ENCODE peak calls at places on chromosomes 13 and 19, in eight cellular contexts. Q is fibroblast of pulmonary artery, P is uterus, L is thoracic aorta, Z is GM12865, O is A673, F is GM06990, N is foreskin fibroblast. J is an unnamed sample.

GRCh38 chr13:80599765-80600164 is 258.8 kb upstream of the SPRY2 start:
- DNase-seq in Q (no peak), P (no peak), L (no peak), Z (no peak), O (no peak), F (no peak), N (no peak), J (no peak)

GRCh38 chr13:40653558-40654318 is 12.7 kb downstream of the FOXO1 start:
- DNase-seq in Q (peak; percentile 53), P (no peak), L (no peak), Z (peak; percentile 60), O (peak; percentile 49), F (no peak), N (no peak), J (peak; percentile 28)

GRCh38 chr13:107234315-107234714 is 666.4 kb upstream of the ARGLU1 start:
- DNase-seq in Q (no peak), P (no peak), L (no peak), Z (no peak), O (no peak), F (no peak), N (no peak), J (no peak)

GRCh38 chr13:70255406-70255991 is 147.2 kb upstream of the KLHL1 start:
- DNase-seq in Q (no peak), P (no peak), L (no peak), Z (no peak), O (no peak), F (no peak), N (no peak), J (no peak)

GRCh38 chr13:41700790-41701310 is 243.5 kb downstream of the RGCC start:
- DNase-seq in Q (peak; percentile 55), P (no peak), L (no peak), Z (no peak), O (peak; percentile 86), F (no peak), N (peak; percentile 57), J (peak; percentile 86)

GRCh38 chr13:20274466-20274865 is 42.3 kb upstream of the GJB6 start:
- DNase-seq in Q (no peak), P (no peak), L (no peak), Z (no peak), O (no peak), F (no peak), N (no peak), J (no peak)

GRCh38 chr19:4324228-4324627 is 14.4 kb downstream of the STAP2 start:
- DNase-seq in Q (no peak), P (no peak), L (no peak), Z (no peak), O (no peak), F (no peak), N (no peak), J (no peak)

GRCh38 chr19:3479177-3479818 is 1.0 kb downstream of the SMIM24 start:
- DNase-seq in Q (no peak), P (no peak), L (no peak), Z (peak; percentile 64), O (peak; percentile 68), F (no peak), N (no peak), J (no peak)

GRCh38 chr13:46622918-46623256 is 69.9 kb downstream of the LRCH1 start:
- DNase-seq in Q (peak; percentile 83), P (peak; percentile 65), L (no peak), Z (no peak), O (peak; percentile 96), F (no peak), N (peak; percentile 87), J (peak; percentile 91)

GRCh38 chr19:6730153-6730804 is 7.1 kb downstream of the GPR108 start:
- DNase-seq in Q (no peak), P (peak; percentile 44), L (no peak), Z (peak; percentile 60), O (peak; percentile 62), F (no peak), N (no peak), J (no peak)

GRCh38 chr13:80945328-80945727 is 604.4 kb upstream of the SPRY2 start:
- DNase-seq in Q (no peak), P (no peak), L (no peak), Z (no peak), O (peak; percentile 45), F (no peak), N (no peak), J (no peak)

GRCh38 chr19:33718668-33719259 is 77.9 kb upstream of the KCTD15 start:
- DNase-seq in Q (no peak), P (no peak), L (no peak), Z (no peak), O (no peak), F (no peak), N (no peak), J (no peak)

GRCh38 chr19:50902640-50903039 is 8.6 kb downstream of the KLK4 start:
- DNase-seq in Q (no peak), P (no peak), L (no peak), Z (no peak), O (no peak), F (no peak), N (no peak), J (no peak)

GRCh38 chr19:13718733-13719132 is 45.6 kb upstream of the MRI1 start:
- DNase-seq in Q (peak; percentile 34), P (peak; percentile 17), L (no peak), Z (peak; percentile 17), O (peak; percentile 91), F (no peak), N (peak; percentile 75), J (peak; percentile 89)

GRCh38 chr19:29263305-29264080 is 50.5 kb upstream of the UQCRFS1 start:
- DNase-seq in Q (peak; percentile 47), P (peak; percentile 20), L (no peak), Z (peak; percentile 49), O (peak; percentile 45), F (no peak), N (peak; percentile 10), J (peak; percentile 33)

GRCh38 chr19:38734176-38734425 is 10.2 kb downstream of the CAPN12 start:
- DNase-seq in Q (no peak), P (peak; percentile 20), L (no peak), Z (no peak), O (no peak), F (no peak), N (no peak), J (no peak)

GRCh38 chr13:80939581-80939980 is 598.7 kb upstream of the SPRY2 start:
- DNase-seq in Q (no peak), P (no peak), L (no peak), Z (no peak), O (no peak), F (no peak), N (no peak), J (no peak)

DNA sequence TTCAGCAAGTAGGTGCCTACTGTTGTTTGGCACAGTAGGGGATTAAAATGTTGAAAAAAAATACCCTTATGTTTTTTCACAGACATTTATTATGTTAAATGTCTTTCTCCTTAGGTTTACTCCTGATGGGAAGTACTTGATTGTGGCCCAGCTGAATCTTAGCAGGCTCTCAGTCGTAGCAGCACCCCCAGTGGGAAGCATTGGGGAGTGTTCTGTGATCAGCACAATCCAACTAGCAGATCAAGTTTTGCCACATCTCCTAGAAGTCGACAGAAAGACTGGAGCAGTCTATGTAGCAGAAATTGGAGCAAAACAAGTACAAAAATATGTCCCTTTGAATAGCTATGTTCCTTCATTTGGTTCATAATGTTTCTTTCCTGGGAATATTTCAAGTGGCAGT is 9.3 kb downstream of the NHLRC3 start:
- DNase-seq in Q (no peak), P (no peak), L (no peak), Z (no peak), O (peak; percentile 55), F (no peak), N (no peak), J (no peak)
- TF ChIP-seq CTCF in Q (peak; percentile 14), P (no peak), L (no peak), Z (no peak), O (peak; percentile 51), F (no peak), N (peak; percentile 3), J (no peak)

GRCh38 chr19:800360-801029 is 3.2 kb downstream of the PTBP1 start:
- DNase-seq in Q (no peak), P (no peak), L (no peak), Z (no peak), O (no peak), F (no peak), N (no peak), J (no peak)
- H3K4me3 ChIP-seq in Q (peak overlapping the region; percentile 92), P (no peak overlapping the region), L (peak overlapping the region; percentile 95), Z (no peak overlapping the region), O (peak overlapping the region; percentile 99), F (peak overlapping the region; percentile 19), N (peak overlapping the region; percentile 29), J (peak overlapping the region; percentile 41)

GRCh38 chr19:5561559-5561958 is 6.2 kb downstream of the TINCR start:
- DNase-seq in Q (no peak), P (no peak), L (no peak), Z (no peak), O (no peak), F (no peak), N (no peak), J (no peak)
- TF ChIP-seq CTCF in Q (peak; percentile 45), P (no peak), L (no peak), Z (peak; percentile 26), O (peak; percentile 69), F (peak; percentile 37), N (peak; percentile 45), J (peak; percentile 40)

GRCh38 chr13:92806215-92806614 is 420.4 kb upstream of the GPC6 start:
- DNase-seq in Q (peak; percentile 10), P (no peak), L (no peak), Z (peak; percentile 21), O (no peak), F (no peak), N (no peak), J (peak; percentile 15)
- H3K4me3 ChIP-seq in Q (peak overlapping the region; percentile 34), P (peak overlapping the region; percentile 9), L (peak overlapping the region; percentile 66), Z (peak overlapping the region; percentile 49), O (peak overlapping the region; percentile 25), F (peak overlapping the region; percentile 26), N (peak overlapping the region; percentile 19), J (peak overlapping the region; percentile 49)

GRCh38 chr19:55640043-55640576 is 692 bp upstream of the ZNF580 start:
- DNase-seq in Q (peak; percentile 78), P (peak; percentile 71), L (no peak), Z (peak; percentile 95), O (peak; percentile 85), F (peak; percentile 88), N (peak; percentile 81), J (peak; percentile 68)
- TF ChIP-seq CTCF in Q (peak; percentile 37), P (peak; percentile 50), L (peak; percentile 52), Z (peak; percentile 80), O (peak; percentile 58), F (peak; percentile 52), N (peak; percentile 43), J (peak; percentile 46)

GRCh38 chr19:19407640-19407933 is 2.1 kb downstream of the GATAD2A start:
- DNase-seq in Q (no peak), P (no peak), L (no peak), Z (no peak), O (no peak), F (no peak), N (no peak), J (no peak)
- H3K4me3 ChIP-seq in Q (peak overlapping the region; percentile 78), P (no peak overlapping the region), L (peak overlapping the region; percentile 87), Z (no peak overlapping the region), O (peak overlapping the region; percentile 82), F (no peak overlapping the region), N (peak overlapping the region; percentile 88), J (peak overlapping the region; percentile 78)

GRCh38 chr19:2424686-2425621 is 2.4 kb downstream of the TIMM13 start:
- DNase-seq in Q (peak; percentile 75), P (no peak), L (no peak), Z (no peak), O (peak; percentile 92), F (no peak), N (peak; percentile 64), J (peak; percentile 72)
- TF ChIP-seq CTCF in Q (peak; percentile 26), P (peak; percentile 22), L (no peak), Z (no peak), O (peak; percentile 40), F (no peak), N (no peak), J (peak; percentile 49)

J was measured in AG10803.